ENCODE peak calls at places on chromosomes 7 and 10, in five cellular contexts. V is activated CD8-positive, alpha-beta memory T cell treated with anti-CD3 and anti-CD28 coated beads for 4 hours; R is NCI-H1105; T is endothelial cell; L is HT-29. M is an unnamed sample.

GRCh38 chr10:32104622-32105509 is 48.6 kb upstream of the KIF5B start:
- DNase-seq in V (no peak), R (no peak), T (no peak), L (no peak), M (no peak)

GRCh38 chr7:82404094-82404493 is 39.5 kb downstream of the CACNA2D1 start:
- DNase-seq in V (no peak), R (no peak), T (no peak), L (no peak), M (no peak)

GRCh38 chr7:155324012-155324917 is 26.6 kb downstream of the INSIG1 start:
- DNase-seq in V (no peak), R (no peak), T (no peak), L (no peak), M (no peak)

GRCh38 chr7:43872401-43873165 is 3.3 kb upstream of the MRPS24 start:
- DNase-seq in V (no peak), R (no peak), T (no peak), L (no peak), M (no peak)

GRCh38 chr7:77456711-77457110 is 40.6 kb upstream of the GSAP start:
- DNase-seq in V (no peak), R (no peak), T (no peak), L (no peak), M (no peak)

GRCh38 chr10:34010891-34011290 is 676.4 kb upstream of the NRP1 start:
- DNase-seq in V (no peak), R (no peak), T (no peak), L (no peak), M (no peak)

GRCh38 chr7:35753761-35754603 is 46.9 kb upstream of the SEPTIN7 start:
- DNase-seq in V (no peak), R (no peak), T (no peak), L (no peak), M (no peak)

GRCh38 chr7:141702047-141702567 is at the start of gene DENND11:
- DNase-seq in V (peak), R (peak), T (peak), L (peak), M (peak)

GRCh38 chr10:27285093-27285492 is 44.5 kb upstream of the ACBD5 start:
- DNase-seq in V (no peak), R (no peak), T (no peak), L (peak), M (no peak)

GRCh38 chr7:79410345-79410744 is 43.1 kb downstream of the MAGI2 start:
- DNase-seq in V (no peak), R (no peak), T (no peak), L (no peak), M (no peak)

GRCh38 chr10:30459283-30459682 is 25.3 kb downstream of the MAP3K8 start:
- DNase-seq in V (no peak), R (no peak), T (no peak), L (peak), M (no peak)

GRCh38 chr10:119125942-119126341 is 22.0 kb downstream of the DENND10 start:
- DNase-seq in V (no peak), R (no peak), T (no peak), L (no peak), M (no peak)

GRCh38 chr7:151131284-151131621 is 36.2 kb downstream of the GBX1 start:
- DNase-seq in V (no peak), R (no peak), T (no peak), L (no peak), M (no peak)

GRCh38 chr7:33186187-33186586 is 56.8 kb downstream of the BBS9 start:
- DNase-seq in V (no peak), R (no peak), T (no peak), L (no peak), M (no peak)

GRCh38 chr7:151504715-151505326 is 14.9 kb downstream of the RHEB start:
- DNase-seq in V (no peak), R (no peak), T (no peak), L (no peak), M (no peak)

GRCh38 chr7:157874870-157875229 is 538.0 kb downstream of the DNAJB6 start:
- DNase-seq in V (no peak), R (no peak), T (no peak), L (no peak), M (no peak)

GRCh38 chr10:11302181-11302580 is 284.5 kb downstream of the CELF2 start:
- DNase-seq in V (no peak), R (no peak), T (no peak), L (no peak), M (no peak)

GRCh38 chr10:124586142-124586541 is 124.5 kb downstream of the LHPP start:
- DNase-seq in V (no peak), R (no peak), T (no peak), L (no peak), M (no peak)

GRCh38 chr7:33745934-33746333 is 159.4 kb upstream of the BMPER start:
- DNase-seq in V (no peak), R (no peak), T (no peak), L (no peak), M (no peak)

GRCh38 chr10:45580781-45581496 is 91.6 kb downstream of the ZFAND4 start:
- DNase-seq in V (no peak), R (no peak), T (no peak), L (no peak), M (no peak)

GRCh38 chr7:84746347-84746746 is 440.5 kb downstream of the SEMA3D start:
- DNase-seq in V (no peak), R (no peak), T (no peak), L (peak), M (no peak)